ENCODE peak calls at places on chromosomes 13 and 19, in four cellular contexts. A is Calu3, E is GM23338, N is AG09319. U is an unnamed sample.

GRCh38 chr19:15471639-15472101 is 7.3 kb upstream of the RASAL3 start:
- DNase-seq in A (no peak), E (peak; percentile 41), N (no peak), U (no peak)

GRCh38 chr19:16508546-16508945 is 12.4 kb downstream of the C19orf44 start:
- DNase-seq in A (no peak), E (no peak), N (no peak), U (no peak)

GRCh38 chr13:74747186-74747955 is 613.2 kb upstream of the KLF12 start:
- DNase-seq in A (no peak), E (no peak), N (no peak), U (no peak)

GRCh38 chr19:13995878-13996765 is 10.0 kb downstream of the RFX1 start:
- DNase-seq in A (no peak), E (no peak), N (no peak), U (no peak)

GRCh38 chr13:39876258-39876657 is 220.8 kb downstream of the COG6 start:
- DNase-seq in A (no peak), E (no peak), N (peak; percentile 52), U (no peak)

GRCh38 chr19:47595937-47596336 is 13.0 kb upstream of the BICRA start:
- DNase-seq in A (no peak), E (no peak), N (no peak), U (no peak)

GRCh38 chr13:19088416-19088815 is 93.2 kb downstream of the TUBA3C start:
- DNase-seq in A (no peak), E (no peak), N (no peak), U (no peak)

GRCh38 chr19:5985098-5985783 is 7.3 kb upstream of the RANBP3 start:
- DNase-seq in A (no peak), E (no peak), N (no peak), U (no peak)

GRCh38 chr13:39134574-39134973 is 96.3 kb downstream of the NHLRC3 start:
- DNase-seq in A (no peak), E (no peak), N (no peak), U (no peak)

GRCh38 chr13:97344250-97345175 is 89.5 kb upstream of the RAP2A start:
- DNase-seq in A (peak; percentile 16), E (peak; percentile 66), N (no peak), U (no peak)

GRCh38 chr13:35631666-35632065 is 155.2 kb upstream of the MAB21L1 start:
- DNase-seq in A (no peak), E (no peak), N (no peak), U (no peak)

GRCh38 chr13:35630551-35631275 is 154.2 kb upstream of the MAB21L1 start:
- DNase-seq in A (peak; percentile 9), E (peak; percentile 94), N (peak; percentile 40), U (no peak)
- TF ChIP-seq CTCF in A (peak; percentile 40), E (peak; percentile 91), N (peak; percentile 79), U (peak; percentile 74)

DNA sequence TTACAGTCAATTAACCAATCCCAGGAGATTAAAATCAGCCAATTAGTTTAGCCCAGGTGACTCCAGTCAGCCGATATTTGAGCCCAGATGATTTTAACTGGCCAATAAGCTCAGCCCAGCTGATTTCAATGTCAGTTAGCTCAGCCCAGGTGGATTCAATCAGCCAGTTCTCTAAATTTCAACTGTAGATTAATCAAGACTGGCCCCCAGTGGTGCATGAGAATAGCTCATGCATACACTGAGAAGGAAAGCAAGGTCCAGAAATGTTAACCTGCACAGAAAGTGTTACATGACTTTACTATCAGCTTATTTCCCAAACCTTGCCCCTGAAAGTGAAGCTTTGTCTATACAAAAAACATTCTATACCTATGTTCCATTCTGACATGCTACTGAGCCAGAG is 55.4 kb upstream of the ZNF724 start:
- DNase-seq in A (no peak), E (peak; percentile 23), N (no peak), U (no peak)
- TF ChIP-seq CTCF in A (no peak), E (no peak), N (no peak), U (peak; percentile 14)

DNA sequence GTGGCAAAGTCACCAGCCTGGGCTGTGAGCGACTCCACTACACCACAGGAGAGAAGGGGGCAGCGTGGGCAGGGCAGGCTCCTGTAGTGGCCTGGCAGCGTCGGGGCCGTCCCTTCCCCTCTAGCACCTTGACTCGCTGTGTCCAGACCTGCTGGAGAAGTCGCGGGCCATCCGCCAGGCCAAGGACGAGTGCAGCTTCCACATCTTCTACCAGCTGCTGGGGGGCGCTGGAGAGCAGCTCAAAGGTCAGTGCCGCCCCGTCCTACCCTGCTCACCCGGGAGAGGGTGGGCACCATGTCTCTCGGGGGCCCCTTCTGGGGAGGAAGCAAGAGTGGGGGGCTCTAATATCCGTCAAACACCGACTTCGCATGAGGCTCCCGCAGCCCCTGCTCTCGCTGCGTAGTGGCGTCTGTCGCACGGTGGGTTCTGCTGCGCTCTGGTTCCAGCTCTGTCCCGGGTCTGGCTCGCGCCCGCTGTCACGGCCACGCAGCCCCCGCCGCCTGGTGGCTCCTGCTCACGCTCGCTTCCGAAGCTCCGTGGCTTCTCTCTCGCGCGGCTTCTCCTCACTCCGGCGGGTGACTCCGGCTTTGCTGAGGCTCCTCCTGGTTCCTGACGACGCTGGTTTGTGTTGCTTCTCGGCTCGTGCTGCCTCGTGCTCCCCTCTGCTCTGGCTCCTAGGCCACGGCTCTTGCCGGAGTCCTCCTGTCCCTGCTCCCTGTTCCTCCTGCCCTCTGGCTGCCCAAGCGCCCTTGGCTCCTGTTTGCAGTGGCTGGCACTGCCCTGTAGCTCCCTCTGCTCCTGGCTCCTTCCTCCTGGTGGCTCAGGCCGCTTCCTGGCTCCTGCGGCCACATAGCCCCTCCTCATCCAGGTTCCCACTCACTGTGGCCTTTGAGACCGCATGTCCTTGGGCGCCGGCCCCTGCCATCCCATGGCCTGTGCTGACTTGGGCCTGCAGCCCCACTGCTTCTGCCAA is 27.2 kb downstream of the MYH14 start:
- DNase-seq in A (no peak), E (peak; percentile 85), N (no peak), U (no peak)
- TF ChIP-seq CTCF in A (no peak), E (peak; percentile 67), N (no peak), U (peak; percentile 40)

DNA sequence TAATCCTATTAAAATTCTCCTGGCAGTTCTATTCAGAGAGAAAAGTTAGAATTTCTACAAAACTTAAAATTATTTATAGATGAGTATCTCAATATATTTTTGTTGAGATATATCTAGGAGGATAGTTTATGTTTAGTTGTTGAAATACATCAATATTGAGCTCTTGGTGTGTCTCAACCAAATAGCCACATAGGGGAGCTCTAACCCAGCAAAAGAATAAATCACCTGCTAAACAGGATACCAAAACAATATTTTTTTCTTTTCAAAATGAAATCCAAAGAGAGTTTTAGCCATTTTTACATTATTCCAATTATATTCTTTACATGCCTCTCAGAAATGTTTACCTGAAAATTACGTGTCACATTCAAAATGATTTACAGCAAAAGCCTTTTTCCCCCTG is 954.7 kb downstream of the SLITRK6 start:
- DNase-seq in A (peak; percentile 4), E (peak; percentile 53), N (no peak), U (no peak)
- TF ChIP-seq CTCF in A (no peak), E (peak; percentile 89), N (no peak), U (peak; percentile 77)